ENCODE peak calls at places on chromosomes 13 and 19, in nine cellular contexts. One of them, this sample, is unnamed.

GRCh38 chr19:43438291-43439162 is 23.8 kb downstream of the TEX101 start:
- DNase-seq in stimulated activated CD8-positive, alpha-beta memory T cell treated with anti-CD3 and anti-CD28 coated beads, Interleukin-15, amount 100 ng/mL, for 4 hours: no peak
- DNase-seq in RPMI7951: peak; percentile 100
- DNase-seq in neural crest cell: no peak
- DNase-seq in nephron progenitor cell: no peak
- DNase-seq in effector memory CD4-positive, alpha-beta T cell: no peak
- DNase-seq in A172: peak; percentile 97
- DNase-seq in tibial artery: no peak
- DNase-seq in caudate nucleus: no peak
- DNase-seq in this sample: no peak

GRCh38 chr19:13574933-13575332 is 68.7 kb upstream of the CACNA1A start:
- DNase-seq in RPMI7951: peak; percentile 10
- DNase-seq in stimulated activated CD8-positive, alpha-beta memory T cell treated with anti-CD3 and anti-CD28 coated beads, Interleukin-15, amount 100 ng/mL, for 4 hours: no peak
- DNase-seq in nephron progenitor cell: peak; percentile 24
- DNase-seq in tibial artery: no peak
- DNase-seq in A172: peak; percentile 16
- DNase-seq in effector memory CD4-positive, alpha-beta T cell: no peak
- DNase-seq in neural crest cell: peak; percentile 11
- DNase-seq in caudate nucleus: no peak
- DNase-seq in this sample: peak; percentile 40

GRCh38 chr13:37375724-37376123 is 222.8 kb downstream of the POSTN start:
- DNase-seq in stimulated activated CD8-positive, alpha-beta memory T cell treated with anti-CD3 and anti-CD28 coated beads, Interleukin-15, amount 100 ng/mL, for 4 hours: no peak
- DNase-seq in effector memory CD4-positive, alpha-beta T cell: no peak
- DNase-seq in neural crest cell: no peak
- DNase-seq in tibial artery: no peak
- DNase-seq in caudate nucleus: no peak
- DNase-seq in RPMI7951: no peak
- DNase-seq in A172: no peak
- DNase-seq in nephron progenitor cell: no peak
- DNase-seq in this sample: no peak

GRCh38 chr19:46766569-46767317 is 20.5 kb upstream of the STRN4 start:
- DNase-seq in neural crest cell: peak; percentile 48
- DNase-seq in tibial artery: peak; percentile 51
- DNase-seq in caudate nucleus: no peak
- DNase-seq in stimulated activated CD8-positive, alpha-beta memory T cell treated with anti-CD3 and anti-CD28 coated beads, Interleukin-15, amount 100 ng/mL, for 4 hours: no peak
- DNase-seq in A172: no peak
- DNase-seq in effector memory CD4-positive, alpha-beta T cell: peak; percentile 44
- DNase-seq in nephron progenitor cell: peak; percentile 53
- DNase-seq in RPMI7951: peak; percentile 48
- DNase-seq in this sample: no peak

GRCh38 chr13:113762538-113762937 is 3.5 kb downstream of the TMEM255B start:
- DNase-seq in tibial artery: no peak
- DNase-seq in nephron progenitor cell: no peak
- DNase-seq in stimulated activated CD8-positive, alpha-beta memory T cell treated with anti-CD3 and anti-CD28 coated beads, Interleukin-15, amount 100 ng/mL, for 4 hours: no peak
- DNase-seq in neural crest cell: no peak
- DNase-seq in caudate nucleus: no peak
- DNase-seq in A172: no peak
- DNase-seq in effector memory CD4-positive, alpha-beta T cell: no peak
- DNase-seq in RPMI7951: no peak
- DNase-seq in this sample: no peak

GRCh38 chr19:10043286-10043927 is 30.1 kb downstream of the RDH8 start:
- DNase-seq in effector memory CD4-positive, alpha-beta T cell: no peak
- DNase-seq in RPMI7951: peak; percentile 28
- DNase-seq in stimulated activated CD8-positive, alpha-beta memory T cell treated with anti-CD3 and anti-CD28 coated beads, Interleukin-15, amount 100 ng/mL, for 4 hours: no peak
- DNase-seq in nephron progenitor cell: no peak
- DNase-seq in tibial artery: no peak
- DNase-seq in caudate nucleus: no peak
- DNase-seq in neural crest cell: no peak
- DNase-seq in A172: peak; percentile 35
- DNase-seq in this sample: no peak

GRCh38 chr19:12939292-12939606 is 840 bp downstream of the CALR start:
- DNase-seq in RPMI7951: peak; percentile 24
- DNase-seq in nephron progenitor cell: no peak
- DNase-seq in neural crest cell: no peak
- DNase-seq in A172: no peak
- DNase-seq in effector memory CD4-positive, alpha-beta T cell: no peak
- DNase-seq in tibial artery: no peak
- DNase-seq in caudate nucleus: no peak
- DNase-seq in stimulated activated CD8-positive, alpha-beta memory T cell treated with anti-CD3 and anti-CD28 coated beads, Interleukin-15, amount 100 ng/mL, for 4 hours: no peak
- DNase-seq in this sample: peak; percentile 65

GRCh38 chr19:41323430-41324125 is 13.6 kb downstream of the CCDC97 start:
- DNase-seq in stimulated activated CD8-positive, alpha-beta memory T cell treated with anti-CD3 and anti-CD28 coated beads, Interleukin-15, amount 100 ng/mL, for 4 hours: no peak
- DNase-seq in nephron progenitor cell: peak; percentile 69
- DNase-seq in neural crest cell: no peak
- DNase-seq in A172: peak; percentile 97
- DNase-seq in RPMI7951: peak; percentile 99
- DNase-seq in effector memory CD4-positive, alpha-beta T cell: no peak
- DNase-seq in tibial artery: peak; percentile 83
- DNase-seq in caudate nucleus: no peak
- DNase-seq in this sample: no peak

GRCh38 chr13:73138276-73138950 is 79.6 kb downstream of the KLF5 start:
- DNase-seq in effector memory CD4-positive, alpha-beta T cell: no peak
- DNase-seq in RPMI7951: no peak
- DNase-seq in stimulated activated CD8-positive, alpha-beta memory T cell treated with anti-CD3 and anti-CD28 coated beads, Interleukin-15, amount 100 ng/mL, for 4 hours: no peak
- DNase-seq in nephron progenitor cell: peak; percentile 10
- DNase-seq in caudate nucleus: no peak
- DNase-seq in A172: no peak
- DNase-seq in tibial artery: no peak
- DNase-seq in neural crest cell: no peak
- DNase-seq in this sample: no peak

This sample was measured in RKO.